ENCODE peak calls at places on chromosomes 1 and 21, in eight cellular contexts. E is gastrocnemius medialis, M is right lobe of liver, W is ovary, V is IMR-90, D is stomach, Z is heart left ventricle, Q is body of pancreas. A is an unnamed sample.

GRCh38 chr1:202187697-202188407 is 5.7 kb upstream of the LGR6 start:
- DNase-seq in W (no peak), Q (no peak), Z (no peak), M (no peak), E (no peak), D (no peak), V (no peak), A (no peak)

GRCh38 chr1:90201467-90202358 is 206.8 kb downstream of the ZNF326 start:
- DNase-seq in Z (no peak), W (no peak), Q (no peak), E (no peak), D (peak; percentile 50), V (peak; percentile 63), M (no peak), A (no peak)

GRCh38 chr1:155947741-155948140 is 6.3 kb downstream of the RXFP4 start:
- DNase-seq in V (no peak), M (no peak), E (no peak), Z (no peak), W (no peak), Q (no peak), D (no peak), A (peak; percentile 68)

GRCh38 chr1:245245021-245245667 is 90.4 kb downstream of the KIF26B start:
- DNase-seq in V (no peak), W (no peak), Q (peak; percentile 45), Z (no peak), E (no peak), D (peak; percentile 81), M (no peak), A (no peak)

GRCh38 chr1:215031392-215031791 is 51.1 kb upstream of the KCNK2 start:
- DNase-seq in Q (no peak), Z (no peak), W (no peak), V (no peak), M (no peak), E (no peak), D (no peak), A (no peak)

GRCh38 chr1:67898033-67898726 is 64.9 kb upstream of the GNG12 start:
- DNase-seq in V (peak; percentile 52), M (no peak), W (no peak), E (no peak), D (no peak), Z (no peak), Q (no peak), A (no peak)

GRCh38 chr1:164794310-164794709 is 235.3 kb downstream of the PBX1 start:
- DNase-seq in M (no peak), V (peak; percentile 94), D (no peak), W (no peak), E (peak; percentile 70), Z (no peak), Q (peak; percentile 70), A (no peak)

GRCh38 chr1:40073062-40073461 is 24.0 kb downstream of the PPT1 start:
- DNase-seq in E (no peak), Q (no peak), M (no peak), D (no peak), Z (no peak), W (no peak), V (no peak), A (no peak)

GRCh38 chr1:67831850-67832513 is 1.3 kb downstream of the GNG12 start:
- DNase-seq in V (peak; percentile 81), Q (peak; percentile 61), W (peak; percentile 66), Z (peak; percentile 42), E (peak; percentile 50), D (peak; percentile 63), M (peak; percentile 72), A (peak; percentile 82)

GRCh38 chr1:33387512-33388079 is 43.3 kb downstream of the PHC2 start:
- DNase-seq in V (peak; percentile 94), Q (no peak), W (no peak), E (no peak), D (no peak), M (no peak), Z (no peak), A (no peak)
- TF ChIP-seq CTCF in V (no peak), Q (no peak), W (no peak), E (no peak), D (no peak), M (no peak), Z (no peak), A (no peak)

DNA sequence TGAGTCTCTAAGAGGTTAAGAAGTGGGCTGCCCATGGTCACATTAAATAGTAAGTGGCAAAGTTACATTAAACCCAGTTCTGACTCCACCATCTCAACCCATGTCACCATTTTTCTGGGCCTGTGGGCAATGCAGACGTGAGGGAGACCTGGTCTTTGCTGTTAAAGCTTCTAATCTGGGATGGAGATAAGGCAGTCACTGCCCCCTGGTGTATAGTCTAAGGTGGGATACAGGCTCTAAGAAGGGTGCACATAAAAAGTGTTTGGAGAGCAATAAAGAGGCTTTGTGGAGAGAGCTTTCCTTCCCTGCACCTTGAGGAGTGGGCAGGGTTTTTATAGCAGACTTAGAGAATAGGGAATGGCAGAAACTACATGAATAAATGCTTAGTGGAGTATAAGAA is 141.3 kb downstream of the ROR1 start:
- DNase-seq in Z (no peak), V (peak; percentile 54), W (no peak), Q (no peak), E (no peak), M (no peak), D (no peak), A (no peak)
- TF ChIP-seq POLR2A in Z (no peak), V (no peak), W (no peak), Q (no peak), E (no peak), M (no peak), D (no peak), A (no peak)

GRCh38 chr1:232901255-232901654 is 49.2 kb upstream of the NTPCR start:
- DNase-seq in W (no peak), Z (no peak), D (no peak), V (no peak), Q (no peak), E (no peak), M (no peak), A (no peak)

GRCh38 chr1:232897949-232898465 is 52.4 kb upstream of the NTPCR start:
- DNase-seq in E (no peak), M (no peak), V (no peak), Q (no peak), D (no peak), W (no peak), Z (no peak), A (no peak)

GRCh38 chr1:232900818-232901217 is 49.6 kb upstream of the NTPCR start:
- DNase-seq in Z (no peak), Q (no peak), D (no peak), V (no peak), E (no peak), W (no peak), M (no peak), A (no peak)

GRCh38 chr1:232899839-232900238 is 50.6 kb upstream of the NTPCR start:
- DNase-seq in E (no peak), V (no peak), M (no peak), W (no peak), Z (no peak), Q (no peak), D (no peak), A (no peak)

GRCh38 chr1:232899278-232899677 is 51.1 kb upstream of the NTPCR start:
- DNase-seq in V (no peak), W (no peak), M (no peak), E (no peak), Q (no peak), Z (no peak), D (no peak), A (no peak)
- H3K4me3 ChIP-seq in V (no peak overlapping the region), W (no peak overlapping the region), M (no peak overlapping the region), E (no peak overlapping the region), Q (no peak overlapping the region), Z (no peak overlapping the region), D (no peak overlapping the region), A (no peak overlapping the region)

DNA sequence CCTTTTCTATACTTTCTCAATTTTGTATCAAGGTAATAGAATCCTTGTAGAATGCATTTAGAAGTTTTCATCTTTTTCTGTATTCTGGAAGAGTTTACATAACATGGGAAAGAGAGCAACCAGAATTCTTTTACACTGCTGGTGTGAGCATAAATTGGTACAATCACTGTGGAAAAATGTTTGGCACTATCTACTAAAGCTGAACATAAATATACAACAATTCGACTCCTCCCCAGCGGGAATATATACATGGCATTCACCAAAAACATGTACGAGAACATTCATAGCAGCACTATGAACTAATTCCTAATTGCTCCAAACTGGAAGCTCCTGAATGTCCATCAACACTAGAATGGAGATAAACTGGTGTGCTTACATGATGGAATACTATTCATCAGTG is 1.8 kb upstream of the ACBD6 start:
- DNase-seq in Q (no peak), E (no peak), W (no peak), M (no peak), D (no peak), V (peak; percentile 76), Z (no peak), A (no peak)
- TF ChIP-seq CTCF in Q (no peak), E (no peak), W (no peak), M (no peak), D (no peak), V (no peak), Z (no peak), A (no peak)

GRCh38 chr21:46376856-46377453 is 53.0 kb downstream of the PCNT start:
- DNase-seq in Q (no peak), V (no peak), W (no peak), Z (no peak), D (no peak), E (no peak), M (no peak), A (no peak)

GRCh38 chr21:46374761-46375389 is 50.9 kb downstream of the PCNT start:
- DNase-seq in E (peak; percentile 91), V (no peak), Q (no peak), W (no peak), Z (no peak), M (no peak), D (no peak), A (no peak)

GRCh38 chr21:46376231-46376628 is 52.3 kb downstream of the PCNT start:
- DNase-seq in M (no peak), E (no peak), V (no peak), W (no peak), Z (no peak), D (no peak), Q (no peak), A (no peak)

GRCh38 chr21:46377789-46378188 is 53.8 kb downstream of the PCNT start:
- DNase-seq in D (no peak), M (no peak), Q (no peak), Z (no peak), E (no peak), W (no peak), V (no peak), A (no peak)

DNA sequence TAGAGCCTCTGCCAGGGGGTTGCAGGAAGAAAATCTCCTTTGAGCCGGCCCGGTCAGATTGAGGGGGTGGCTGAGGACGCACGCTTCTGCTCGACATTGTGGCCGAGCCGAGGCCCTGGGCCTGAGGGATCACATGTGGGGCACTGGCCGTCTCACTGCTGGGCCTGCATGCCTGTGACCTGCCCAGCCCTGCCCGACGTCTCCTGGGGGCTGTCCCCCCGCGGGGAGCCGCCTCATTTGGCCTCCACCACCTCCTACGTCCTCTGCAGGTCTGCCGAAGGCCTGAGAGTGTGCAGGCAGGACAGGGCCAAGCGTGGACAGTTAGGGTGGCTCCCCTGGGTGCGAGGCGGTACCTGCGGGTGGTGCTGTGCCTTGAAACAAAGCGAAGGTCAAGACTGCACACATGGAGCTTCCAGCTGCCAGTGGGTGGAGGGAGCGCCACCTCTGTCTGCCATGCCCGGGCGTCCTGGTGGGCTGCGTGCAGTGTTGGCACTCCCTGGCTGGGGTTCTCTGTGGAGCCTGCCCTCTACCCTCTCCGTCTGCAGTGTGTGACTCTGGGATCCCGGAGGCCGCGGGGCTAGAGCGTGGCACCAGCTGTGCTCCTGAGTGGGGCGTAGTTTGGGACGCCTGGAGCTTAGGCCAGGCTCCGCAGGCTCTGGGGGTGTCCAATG is 51.7 kb downstream of the PCNT start:
- DNase-seq in Q (no peak), D (no peak), V (no peak), W (no peak), Z (no peak), M (no peak), E (peak; percentile 84), A (no peak)
- TF ChIP-seq POLR2A in Q (no peak), D (no peak), V (no peak), W (no peak), Z (no peak), M (no peak), E (peak; percentile 88), A (no peak)

GRCh38 chr21:16590658-16591057 is 860.9 kb downstream of the USP25 start:
- DNase-seq in M (no peak), W (no peak), V (no peak), D (no peak), E (no peak), Z (no peak), Q (no peak), A (no peak)
- H3K4me3 ChIP-seq in M (no peak overlapping the region), W (no peak overlapping the region), V (no peak overlapping the region), D (no peak overlapping the region), E (no peak overlapping the region), Z (no peak overlapping the region), Q (no peak overlapping the region), A (no peak overlapping the region)